ENCODE peak calls at places on chromosomes 6 and 20, in seven cellular contexts. F, R, V, Q, I, D and L are unnamed samples.
A peak's percentile ranks its signal among the peaks of the same experiment; 100 is the strongest.

GRCh38 chr20:17874271-17875105 is 94.1 kb downstream of the SNX5 start:
- DNase-seq in R (no peak), I (no peak), V (no peak), Q (no peak), F (no peak), D (no peak), L (no peak)

GRCh38 chr6:35521235-35521634 is 8.5 kb upstream of the TULP1 start:
- DNase-seq in F (no peak), Q (no peak), I (no peak), R (no peak), D (no peak), V (no peak), L (no peak)

GRCh38 chr6:123117145-123117908 is 121.3 kb downstream of the CLVS2 start:
- DNase-seq in Q (no peak), D (no peak), F (no peak), V (no peak), I (no peak), R (no peak), L (no peak)

GRCh38 chr6:324116-324728 is 31.9 kb downstream of the DUSP22 start:
- DNase-seq in R (no peak), D (no peak), F (no peak), Q (no peak), I (no peak), V (no peak), L (no peak)

GRCh38 chr6:72410769-72411168 is 211.1 kb upstream of the KCNQ5 start:
- DNase-seq in Q (no peak), D (no peak), R (no peak), V (no peak), I (no peak), F (no peak), L (no peak)

GRCh38 chr6:161137839-161138544 is 135.9 kb downstream of the AGPAT4 start:
- DNase-seq in R (no peak), D (no peak), V (no peak), I (no peak), F (no peak), Q (no peak), L (no peak)

GRCh38 chr20:21185849-21186248 is 60.0 kb downstream of the KIZ start:
- DNase-seq in R (no peak), V (no peak), F (no peak), D (no peak), I (no peak), Q (no peak), L (no peak)

GRCh38 chr6:33683051-33683571 is 28.4 kb downstream of the UQCC2 start:
- DNase-seq in D (peak; percentile 33), Q (no peak), V (no peak), F (peak; percentile 77), I (no peak), R (no peak), L (no peak)

GRCh38 chr20:57698191-57698866 is 11.5 kb downstream of the PMEPA1 start:
- DNase-seq in D (no peak), I (no peak), V (no peak), Q (no peak), F (no peak), R (peak; percentile 55), L (no peak)

GRCh38 chr6:158060447-158061360 is 79.0 kb downstream of the SYNJ2 start:
- DNase-seq in V (no peak), R (no peak), D (no peak), F (peak; percentile 40), I (peak; percentile 24), Q (peak; percentile 83), L (peak; percentile 9)

GRCh38 chr6:2891768-2892170 is 11.3 kb downstream of the SERPINB9 start:
- DNase-seq in Q (peak; percentile 52), V (peak; percentile 52), I (peak; percentile 79), F (no peak), R (peak; percentile 55), D (peak; percentile 67), L (no peak)

GRCh38 chr6:85465762-85466161 is 15.9 kb downstream of the NT5E start:
- DNase-seq in I (no peak), Q (no peak), R (no peak), D (no peak), V (no peak), F (no peak), L (no peak)

GRCh38 chr20:52936368-52936986 is 35.7 kb upstream of the TSHZ2 start:
- DNase-seq in Q (no peak), F (no peak), I (no peak), D (no peak), V (no peak), R (no peak), L (no peak)

GRCh38 chr20:34771680-34772081 is 53.8 kb downstream of the NCOA6 start:
- DNase-seq in D (no peak), F (no peak), Q (no peak), V (no peak), I (no peak), R (no peak), L (no peak)

GRCh38 chr20:46946181-46946624 is 51.6 kb downstream of the EYA2 start:
- DNase-seq in V (no peak), Q (no peak), F (no peak), R (no peak), I (no peak), D (no peak), L (no peak)

GRCh38 chr6:87473419-87473903 is 687 bp downstream of the SLC35A1 start:
- DNase-seq in F (no peak), I (peak; percentile 62), Q (peak; percentile 60), D (no peak), R (no peak), V (no peak), L (peak; percentile 15)

GRCh38 chr6:137866200-137866913 is 702 bp upstream of the TNFAIP3 start:
- DNase-seq in D (no peak), I (no peak), F (peak; percentile 38), R (no peak), V (no peak), Q (no peak), L (no peak)

GRCh38 chr20:845967-846893 is 12.7 kb downstream of the FAM110A start:
- DNase-seq in D (no peak), I (no peak), F (no peak), V (no peak), R (no peak), Q (no peak), L (peak; percentile 10)

GRCh38 chr6:113397229-113397628 is 459.9 kb upstream of the MARCKS start:
- DNase-seq in I (no peak), Q (no peak), D (no peak), R (no peak), V (no peak), F (no peak), L (no peak)

GRCh38 chr20:46040902-46041535 is 12.0 kb downstream of the SLC12A5 start:
- DNase-seq in Q (no peak), R (no peak), V (peak; percentile 77), F (no peak), D (peak; percentile 52), I (peak; percentile 29), L (no peak)

GRCh38 chr6:722077-722524 is 29.2 kb upstream of the EXOC2 start:
- DNase-seq in Q (peak; percentile 67), R (peak; percentile 48), V (peak; percentile 74), D (peak; percentile 68), F (peak; percentile 60), I (peak; percentile 57), L (peak; percentile 5)

GRCh38 chr20:44805335-44805734 is 5.0 kb downstream of the RIMS4 start:
- DNase-seq in R (no peak), D (no peak), I (no peak), Q (no peak), V (no peak), F (no peak), L (no peak)

GRCh38 chr6:127717384-127717783 is 140.4 kb downstream of the C6orf58 start:
- DNase-seq in V (no peak), D (no peak), F (no peak), Q (no peak), I (no peak), R (no peak), L (no peak)

GRCh38 chr6:17536586-17536985 is 63.5 kb upstream of the FAM8A1 start:
- DNase-seq in Q (no peak), D (no peak), I (no peak), F (no peak), R (peak; percentile 23), V (no peak), L (no peak)

GRCh38 chr20:49916146-49917002 is 1.0 kb upstream of the SPATA2 start:
- DNase-seq in Q (no peak), R (no peak), V (no peak), I (no peak), F (no peak), D (no peak), L (no peak)

GRCh38 chr20:7843613-7844012 is 96.6 kb downstream of the HAO1 start:
- DNase-seq in F (peak; percentile 33), I (no peak), R (no peak), Q (no peak), D (no peak), V (no peak), L (no peak)

GRCh38 chr20:60117040-60117439 is 158.8 kb downstream of the CDH26 start:
- DNase-seq in F (no peak), D (no peak), R (no peak), V (no peak), I (no peak), Q (no peak), L (peak; percentile 74)

GRCh38 chr6:135592276-135592675 is 94.7 kb upstream of the AHI1 start:
- DNase-seq in F (no peak), Q (no peak), I (no peak), D (no peak), V (no peak), R (no peak), L (no peak)

GRCh38 chr6:106334646-106335448 is 9.3 kb upstream of the ATG5 start:
- DNase-seq in V (peak; percentile 47), D (peak; percentile 48), Q (peak; percentile 30), R (peak; percentile 13), I (peak; percentile 59), F (peak; percentile 17), L (peak; percentile 7)

GRCh38 chr6:159980474-159980873 is 11.6 kb downstream of the IGF2R start:
- DNase-seq in R (no peak), F (no peak), V (no peak), Q (no peak), I (no peak), D (no peak), L (no peak)

GRCh38 chr6:30060634-30060981 is 457 bp upstream of the POLR1H start:
- DNase-seq in R (peak; percentile 50), V (peak; percentile 46), I (no peak), Q (no peak), F (no peak), D (no peak), L (peak; percentile 43)